ENCODE peak calls at places on chromosomes 6 and 20, in four cellular contexts. T, E, F and A are unnamed samples. For H3K4me1, the result is how much of the 10 kb centered on the place peaks cover.

GRCh38 chr6:100267002-100267401 is 197.7 kb downstream of the SIM1 start:
- DNase-seq in E (no peak), T (no peak), F (no peak), A (no peak)

GRCh38 chr20:54543369-54543768 is 68.0 kb downstream of the DOK5 start:
- DNase-seq in T (no peak), E (no peak), F (no peak), A (no peak)

GRCh38 chr6:35611235-35611634 is 77.5 kb downstream of the FKBP5 start:
- DNase-seq in T (no peak), E (peak), F (no peak), A (no peak)

GRCh38 chr6:109093732-109094131 is 914 bp downstream of the SESN1 start:
- DNase-seq in F (no peak), T (peak), E (no peak), A (no peak)

GRCh38 chr6:4133941-4134838 is 1.2 kb downstream of the ECI2 start:
- DNase-seq in E (peak), T (peak), F (no peak), A (no peak)

GRCh38 chr6:6747371-6747770 is 158.9 kb downstream of the LY86 start:
- DNase-seq in E (no peak), T (no peak), F (no peak), A (no peak)

GRCh38 chr6:109236140-109237081 is 141.1 kb downstream of the CEP57L1 start:
- DNase-seq in F (no peak), E (no peak), T (no peak), A (no peak)

GRCh38 chr6:34834789-34835518 is 43.1 kb downstream of the BLTP3A start:
- DNase-seq in T (no peak), F (no peak), E (peak), A (no peak)

GRCh38 chr6:10763006-10763405 is 15.4 kb downstream of the TMEM14B start:
- DNase-seq in F (no peak), E (peak), T (peak), A (no peak)

GRCh38 chr20:53872561-53873248 is 197.7 kb downstream of the BCAS1 start:
- DNase-seq in F (no peak), T (no peak), E (peak), A (no peak)

GRCh38 chr6:9620263-9620662 is 794.6 kb downstream of the TFAP2A start:
- DNase-seq in E (no peak), T (no peak), F (no peak), A (no peak)

GRCh38 chr6:109081026-109081425 is 13.6 kb downstream of the SESN1 start:
- DNase-seq in T (no peak), E (no peak), F (no peak), A (no peak)

GRCh38 chr6:158041788-158042187 is 60.1 kb downstream of the SYNJ2 start:
- DNase-seq in T (no peak), F (peak), E (no peak), A (peak)
- H3K4me1 ChIP-seq in T (under half), F (under half), E (under half), A (under half)

GRCh38 chr6:128519931-128520435 is 416 bp downstream of the PTPRK start:
- DNase-seq in F (no peak), T (no peak), E (peak), A (peak)
- H3K4me1 ChIP-seq in F (under half), T (under half), E (under half), A (under half)

GRCh38 chr20:13396826-13397225 is 175.8 kb downstream of the ISM1 start:
- DNase-seq in E (no peak), F (no peak), T (no peak), A (no peak)

GRCh38 chr20:13397300-13397724 is 176.2 kb downstream of the ISM1 start:
- DNase-seq in F (no peak), T (no peak), E (no peak), A (no peak)

GRCh38 chr20:13401596-13401995 is 180.5 kb downstream of the ISM1 start:
- DNase-seq in T (peak), F (no peak), E (no peak), A (no peak)

GRCh38 chr20:13402171-13402760 is 181.2 kb downstream of the ISM1 start:
- DNase-seq in F (no peak), T (peak), E (no peak), A (no peak)

GRCh38 chr20:13400453-13400852 is 179.4 kb downstream of the ISM1 start:
- DNase-seq in F (no peak), T (no peak), E (no peak), A (no peak)
- H3K4me1 ChIP-seq in F (under half), T (under half), E (under half), A (under half)

GRCh38 chr6:13419422-13419821 is 68.0 kb downstream of the GFOD1 start:
- DNase-seq in E (no peak), T (no peak), F (no peak), A (no peak)

GRCh38 chr6:13419826-13420225 is 67.6 kb downstream of the GFOD1 start:
- DNase-seq in T (no peak), E (no peak), F (no peak), A (no peak)

GRCh38 chr6:13418838-13419237 is 68.6 kb downstream of the GFOD1 start:
- DNase-seq in E (no peak), F (no peak), T (peak), A (no peak)

GRCh38 chr6:13421425-13422057 is 65.9 kb downstream of the GFOD1 start:
- DNase-seq in E (peak), F (no peak), T (no peak), A (no peak)

GRCh38 chr6:13420269-13420668 is 67.1 kb downstream of the GFOD1 start:
- DNase-seq in F (no peak), E (peak), T (no peak), A (no peak)
- H3K4me1 ChIP-seq in F (under half), E (half or more), T (under half), A (under half)

GRCh38 chr20:25013478-25014380 is 21.2 kb upstream of the APMAP start:
- DNase-seq in E (no peak), T (no peak), F (peak), A (peak)

GRCh38 chr20:25011831-25012241 is 19.3 kb upstream of the APMAP start:
- DNase-seq in T (no peak), E (no peak), F (peak), A (no peak)

GRCh38 chr20:25014816-25015215 is 22.3 kb upstream of the APMAP start:
- DNase-seq in T (no peak), E (no peak), F (peak), A (peak)

GRCh38 chr20:25011261-25011660 is 18.7 kb upstream of the APMAP start:
- DNase-seq in F (peak), E (no peak), T (no peak), A (no peak)

GRCh38 chr20:25012616-25013189 is 20.2 kb upstream of the APMAP start:
- DNase-seq in T (no peak), E (no peak), F (peak), A (no peak)
- H3K4me1 ChIP-seq in T (under half), E (under half), F (under half), A (under half)

GRCh38 chr6:158039178-158039557 is 57.5 kb downstream of the SYNJ2 start:
- DNase-seq in E (no peak), T (no peak), F (peak), A (peak)
- H3K4me1 ChIP-seq in E (under half), T (under half), F (under half), A (under half)